ENCODE peak calls at places on chromosomes 3 and 15, in four cellular contexts. W is mucosa of descending colon, Y is heart left ventricle, K is astrocyte. A is an unnamed sample. For H3K4me1, the result is how much of the 10 kb centered on the place peaks cover.

GRCh38 chr3:109337393-109337792 is at the start of gene DPPA4:
- DNase-seq in W (no peak), Y (no peak), K (no peak), A (no peak)

GRCh38 chr15:94162946-94163345 is 68.4 kb upstream of the MCTP2 start:
- DNase-seq in W (no peak), Y (no peak), K (no peak), A (no peak)

GRCh38 chr3:159266779-159267178 is 464.9 kb downstream of the MFSD1 start:
- DNase-seq in W (peak), Y (no peak), K (no peak), A (peak)

GRCh38 chr3:108218811-108219210 is 3.4 kb downstream of the IFT57 start:
- DNase-seq in W (no peak), Y (no peak), K (peak), A (no peak)

GRCh38 chr15:68852466-68852865 is 31.8 kb upstream of the ANP32A start:
- DNase-seq in W (no peak), Y (no peak), K (no peak), A (no peak)

GRCh38 chr15:49452595-49452994 is 29.6 kb downstream of the FGF7 start:
- DNase-seq in W (no peak), Y (no peak), K (no peak), A (no peak)

GRCh38 chr15:63089260-63090043 is 32.2 kb upstream of the LACTB start:
- DNase-seq in W (peak), Y (peak), K (peak), A (no peak)

GRCh38 chr15:64348455-64348854 is 7.5 kb downstream of the CSNK1G1 start:
- DNase-seq in W (no peak), Y (no peak), K (peak), A (no peak)

GRCh38 chr15:49468440-49468839 is 45.4 kb downstream of the FGF7 start:
- DNase-seq in W (no peak), Y (no peak), K (no peak), A (no peak)

GRCh38 chr15:57158589-57158988 is 217.7 kb upstream of the CGNL1 start:
- DNase-seq in W (no peak), Y (peak), K (peak), A (no peak)

GRCh38 chr3:115853083-115853482 is 229.8 kb downstream of the GAP43 start:
- DNase-seq in W (no peak), Y (no peak), K (no peak), A (no peak)

GRCh38 chr15:36422631-36423030 is 156.8 kb upstream of the CDIN1 start:
- DNase-seq in W (no peak), Y (no peak), K (no peak), A (no peak)

GRCh38 chr3:117036259-117036799 is 326.8 kb downstream of the TUSC7 start:
- DNase-seq in W (peak), Y (peak), K (peak), A (no peak)

GRCh38 chr15:82805994-82806406 is at the start of gene FSD2:
- DNase-seq in W (no peak), Y (peak), K (no peak), A (no peak)

GRCh38 chr3:113124256-113124830 is 87.0 kb upstream of the BOC start:
- DNase-seq in W (no peak), Y (no peak), K (no peak), A (no peak)

GRCh38 chr15:56660943-56661342 is 72.4 kb downstream of the ZNF280D start:
- DNase-seq in W (no peak), Y (no peak), K (no peak), A (no peak)

GRCh38 chr3:126621171-126621570 is 33.8 kb downstream of the TXNRD3 start:
- DNase-seq in W (no peak), Y (peak), K (peak), A (no peak)

GRCh38 chr15:63322541-63322940 is 45.1 kb downstream of the APH1B start:
- DNase-seq in W (peak), Y (peak), K (no peak), A (no peak)

GRCh38 chr3:176909044-176909443 is 288.2 kb downstream of the TBL1XR1 start:
- DNase-seq in W (no peak), Y (no peak), K (no peak), A (no peak)

GRCh38 chr15:67198157-67198754 is 56.2 kb downstream of the AAGAB start:
- DNase-seq in W (no peak), Y (no peak), K (no peak), A (no peak)

GRCh38 chr3:55091381-55092225 is 163.7 kb upstream of the LRTM1 start:
- DNase-seq in W (no peak), Y (no peak), K (peak), A (no peak)

GRCh38 chr3:100254168-100254777 is 6.5 kb upstream of the TBC1D23 start:
- DNase-seq in W (peak), Y (peak), K (peak), A (peak)

GRCh38 chr3:170572665-170573253 is 13.1 kb downstream of the SLC7A14 start:
- DNase-seq in W (no peak), Y (no peak), K (peak), A (no peak)

GRCh38 chr15:83871808-83872559 is 218.1 kb downstream of the ADAMTSL3 start:
- DNase-seq in W (no peak), Y (no peak), K (peak), A (no peak)

DNA sequence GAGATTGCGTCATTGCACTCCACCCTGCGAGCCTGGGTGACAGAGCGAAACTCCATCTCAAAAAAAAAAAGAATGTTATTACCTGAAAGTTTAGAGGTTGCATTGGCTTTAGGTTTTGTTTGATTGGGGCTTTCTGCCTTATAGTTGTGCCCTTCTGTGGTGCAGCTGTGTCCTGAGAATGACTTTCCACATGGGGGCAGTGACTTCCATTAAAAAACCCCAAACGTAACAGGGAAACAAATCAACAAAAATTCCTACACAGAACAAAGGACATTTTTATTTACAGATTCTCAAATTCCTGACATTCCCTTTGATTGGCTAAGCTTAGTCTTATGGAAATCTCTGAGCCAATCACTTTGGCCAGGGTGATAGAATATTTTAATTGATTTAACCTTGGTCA is 154.1 kb upstream of the GPR149 start:
- DNase-seq in W (no peak), Y (no peak), K (no peak), A (peak)
- H3K4me3 ChIP-seq in W (no peak), Y (no peak), K (no peak), A (no peak)

GRCh38 chr3:195549931-195550519 is 6.9 kb upstream of the PPP1R2 start:
- DNase-seq in W (peak), Y (no peak), K (no peak), A (no peak)

GRCh38 chr3:195548046-195548445 is 4.9 kb upstream of the PPP1R2 start:
- DNase-seq in W (no peak), Y (no peak), K (no peak), A (peak)

GRCh38 chr3:195550723-195551122 is 7.6 kb upstream of the PPP1R2 start:
- DNase-seq in W (no peak), Y (no peak), K (peak), A (no peak)

GRCh38 chr3:195548496-195548895 is 5.4 kb upstream of the PPP1R2 start:
- DNase-seq in W (no peak), Y (no peak), K (no peak), A (peak)

GRCh38 chr3:195549001-195549400 is 5.9 kb upstream of the PPP1R2 start:
- DNase-seq in W (no peak), Y (no peak), K (no peak), A (no peak)
- H3K4me1 ChIP-seq in W (under half), Y (half or more), K (under half), A (half or more)

DNA sequence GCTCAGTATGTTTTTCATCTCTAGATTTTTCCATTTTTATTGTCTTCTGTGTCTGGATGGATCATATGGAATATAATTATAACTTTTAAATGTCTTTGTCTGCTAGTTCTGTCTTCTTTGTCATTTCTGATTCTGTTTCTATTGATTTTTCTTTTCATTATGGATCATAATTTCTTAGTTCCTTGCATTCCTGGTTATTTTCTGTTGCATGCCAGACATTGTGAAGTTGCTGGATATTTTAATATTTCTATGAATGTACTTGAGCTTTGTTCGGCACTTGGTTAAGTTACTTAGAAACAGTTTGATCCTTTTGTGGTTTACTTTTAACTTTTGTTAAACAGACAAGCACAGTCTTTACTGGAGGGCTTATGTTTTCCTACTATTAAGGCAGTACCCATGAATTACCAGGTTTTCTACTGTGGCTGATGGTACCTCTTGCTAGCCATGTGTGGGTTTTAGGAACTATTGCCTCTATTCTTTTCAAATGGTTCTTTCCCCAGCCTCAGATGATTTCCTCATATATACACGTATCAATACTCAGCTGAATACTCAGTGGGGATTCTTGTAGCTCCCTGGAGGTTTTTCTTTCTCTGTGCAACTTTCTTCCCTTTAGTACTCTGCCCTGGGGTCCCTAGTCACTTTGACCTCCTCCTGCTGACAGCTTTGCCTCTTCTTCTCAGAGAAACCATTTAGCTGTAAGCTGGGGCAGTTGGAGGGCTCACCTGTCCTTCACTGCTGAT is 64.3 kb downstream of the RASA2 start:
- DNase-seq in W (no peak), Y (no peak), K (no peak), A (no peak)
- H3K4me3 ChIP-seq in W (no peak), Y (no peak), K (no peak), A (no peak)

GRCh38 chr3:124632566-124633140 is 97.6 kb upstream of the UMPS start:
- DNase-seq in W (no peak), Y (no peak), K (no peak), A (no peak)

GRCh38 chr3:124633527-124633926 is 96.7 kb upstream of the UMPS start:
- DNase-seq in W (no peak), Y (no peak), K (no peak), A (no peak)

GRCh38 chr3:124635169-124635539 is 95.1 kb upstream of the UMPS start:
- DNase-seq in W (no peak), Y (no peak), K (no peak), A (no peak)

GRCh38 chr3:124636101-124636862 is 94.0 kb upstream of the UMPS start:
- DNase-seq in W (no peak), Y (no peak), K (no peak), A (no peak)

GRCh38 chr3:124634210-124635168 is 95.8 kb upstream of the UMPS start:
- DNase-seq in W (peak), Y (no peak), K (no peak), A (peak)
- H3K4me1 ChIP-seq in W (under half), Y (under half), K (under half), A (half or more)

GRCh38 chr3:156685752-156686151 is 11.4 kb downstream of the TIPARP start:
- DNase-seq in W (no peak), Y (no peak), K (no peak), A (no peak)
- H3K4me3 ChIP-seq in W (no peak), Y (no peak), K (no peak), A (no peak)

DNA sequence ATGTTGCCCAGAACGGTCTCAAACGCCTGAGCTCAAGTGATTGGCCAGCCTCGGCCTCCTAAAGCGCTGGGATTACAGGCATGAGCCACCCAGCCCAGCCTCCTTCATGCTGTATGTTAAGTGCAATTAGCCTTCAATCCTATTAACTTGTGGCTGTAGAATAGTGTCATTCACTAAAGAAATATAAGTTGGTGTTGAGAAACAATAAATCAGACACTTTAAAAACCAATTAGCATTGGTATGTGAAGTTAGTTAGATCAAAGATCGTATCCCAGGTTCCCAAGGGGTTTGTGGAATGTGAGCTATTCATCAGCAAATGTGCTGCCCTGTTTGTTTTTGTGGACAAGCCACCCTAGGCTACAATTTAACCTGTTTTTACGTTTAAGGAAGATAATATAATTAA is 11.0 kb upstream of the PIK3CB start:
- DNase-seq in W (no peak), Y (no peak), K (no peak), A (peak)
- H3K4me1 ChIP-seq in W (under half), Y (under half), K (under half), A (under half)

DNA sequence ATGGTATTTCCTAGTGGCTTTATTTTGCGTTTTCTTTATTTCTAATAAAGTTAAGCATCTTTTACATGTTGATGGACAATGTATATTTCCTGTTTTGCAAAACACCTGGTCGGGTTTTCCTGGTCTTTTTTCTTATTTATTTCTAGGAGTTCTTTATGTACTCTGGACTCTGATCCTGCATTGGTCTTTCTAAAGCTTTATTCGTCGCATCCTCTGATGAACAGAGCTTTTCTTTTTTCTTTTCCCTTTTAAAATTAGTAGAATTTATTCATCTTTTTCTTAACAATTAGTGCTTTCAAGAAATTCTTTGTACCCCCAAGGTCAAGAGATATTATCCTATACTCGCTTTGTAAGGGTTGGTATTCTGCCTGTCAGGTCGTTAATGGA is 32.2 kb downstream of the ZDHHC19 start:
- DNase-seq in W (no peak), Y (no peak), K (no peak), A (no peak)
- H3K4me3 ChIP-seq in W (no peak), Y (no peak), K (no peak), A (no peak)